ENCODE peak calls at places on chromosomes 13 and 19, in seven cellular contexts. F is CD8-positive, alpha-beta T cell; R is neural progenitor cell; A is cardiac muscle cell; L is mucosa of descending colon; H is heart left ventricle; S is tibial nerve. O is an unnamed sample.

GRCh38 chr19:33450689-33451088 is 70.9 kb downstream of the PEPD start:
- DNase-seq in F (no peak), R (no peak), A (no peak), L (no peak), H (no peak), S (no peak), O (no peak)

GRCh38 chr19:20333508-20333907 is 166.5 kb downstream of the ZNF486 start:
- DNase-seq in F (no peak), R (no peak), A (no peak), L (no peak), H (no peak), S (no peak), O (no peak)

GRCh38 chr19:28349604-28350003 is 863.3 kb downstream of the UQCRFS1 start:
- DNase-seq in F (no peak), R (no peak), A (no peak), L (no peak), H (no peak), S (no peak), O (no peak)

GRCh38 chr13:29923554-29924481 is 73.4 kb upstream of the UBL3 start:
- DNase-seq in F (peak; percentile 63), R (peak; percentile 58), A (peak; percentile 41), L (peak; percentile 89), H (peak; percentile 40), S (peak; percentile 36), O (peak; percentile 91)

GRCh38 chr13:52348983-52349780 is 56.8 kb downstream of the THSD1 start:
- DNase-seq in F (no peak), R (no peak), A (no peak), L (no peak), H (no peak), S (no peak), O (no peak)

GRCh38 chr19:45601524-45602522 is at the start of gene GPR4:
- DNase-seq in F (no peak), R (peak; percentile 81), A (peak; percentile 66), L (no peak), H (peak; percentile 57), S (no peak), O (no peak)

GRCh38 chr19:31110331-31110730 is 238.9 kb downstream of the TSHZ3 start:
- DNase-seq in F (no peak), R (peak; percentile 61), A (peak; percentile 41), L (no peak), H (no peak), S (no peak), O (no peak)

GRCh38 chr19:18286973-18287635 is 5.7 kb upstream of the JUND start:
- DNase-seq in F (no peak), R (peak; percentile 70), A (no peak), L (no peak), H (no peak), S (no peak), O (no peak)

GRCh38 chr13:26473571-26474230 is 83.8 kb upstream of the WASF3 start:
- DNase-seq in F (no peak), R (no peak), A (no peak), L (no peak), H (no peak), S (no peak), O (no peak)

GRCh38 chr13:111503905-111504695 is 183.7 kb downstream of the TEX29 start:
- DNase-seq in F (no peak), R (no peak), A (no peak), L (no peak), H (no peak), S (no peak), O (no peak)

GRCh38 chr13:95319551-95320274 is 18.5 kb upstream of the ABCC4 start:
- DNase-seq in F (no peak), R (no peak), A (no peak), L (no peak), H (no peak), S (no peak), O (no peak)

GRCh38 chr19:17555929-17556813 is 722 bp downstream of the COLGALT1 start:
- DNase-seq in F (peak; percentile 16), R (peak; percentile 55), A (peak; percentile 44), L (peak; percentile 88), H (peak; percentile 68), S (no peak), O (peak; percentile 55)

GRCh38 chr13:80132741-80133601 is 208.0 kb downstream of the SPRY2 start:
- DNase-seq in F (no peak), R (peak; percentile 31), A (peak; percentile 79), L (peak; percentile 79), H (peak; percentile 69), S (peak; percentile 13), O (no peak)

GRCh38 chr19:13034636-13035035 is 39.4 kb downstream of the NFIX start:
- DNase-seq in F (no peak), R (no peak), A (no peak), L (no peak), H (no peak), S (no peak), O (no peak)

GRCh38 chr19:13032837-13033236 is 37.6 kb downstream of the NFIX start:
- DNase-seq in F (no peak), R (no peak), A (no peak), L (no peak), H (no peak), S (no peak), O (no peak)

GRCh38 chr19:13031917-13032623 is 36.8 kb downstream of the NFIX start:
- DNase-seq in F (no peak), R (peak; percentile 81), A (no peak), L (no peak), H (no peak), S (no peak), O (no peak)

GRCh38 chr19:13033819-13034611 is 38.7 kb downstream of the NFIX start:
- DNase-seq in F (peak; percentile 56), R (peak; percentile 69), A (peak; percentile 41), L (peak; percentile 80), H (peak; percentile 83), S (no peak), O (peak; percentile 87)

DNA sequence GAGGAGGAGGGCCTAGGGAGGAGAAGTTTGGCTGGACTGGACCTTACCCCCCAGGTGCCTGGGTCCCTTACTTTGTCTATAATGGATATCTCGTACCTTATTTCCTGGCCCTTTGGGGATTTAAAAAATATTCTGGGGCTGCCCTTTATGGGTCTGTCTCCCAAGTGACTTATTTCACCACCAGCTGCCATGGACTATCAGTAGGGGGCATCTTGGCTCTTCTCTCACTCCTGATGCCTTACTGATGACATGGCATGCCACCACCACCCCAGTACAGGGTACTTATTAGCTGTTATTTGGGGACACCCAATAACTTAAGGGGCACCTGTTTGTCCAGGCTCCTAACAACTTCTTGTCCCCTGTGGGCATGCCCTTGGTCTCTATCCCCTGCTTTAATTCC is 38.0 kb downstream of the NFIX start:
- DNase-seq in F (no peak), R (no peak), A (no peak), L (no peak), H (no peak), S (no peak), O (no peak)
- TF ChIP-seq CTCF in F (no peak), R (peak; percentile 7), A (peak; percentile 25), L (no peak), H (peak; percentile 20), S (no peak), O (no peak)

GRCh38 chr19:38849746-38850230 is at the start of gene HNRNPL:
- DNase-seq in F (peak; percentile 99), R (no peak), A (no peak), L (peak; percentile 99), H (peak; percentile 99), S (no peak), O (no peak)

GRCh38 chr19:38852231-38853044 is 2.7 kb upstream of the HNRNPL start:
- DNase-seq in F (peak; percentile 70), R (peak; percentile 60), A (no peak), L (peak; percentile 83), H (peak; percentile 72), S (peak; percentile 46), O (peak; percentile 74)

GRCh38 chr19:38850231-38850975 is 617 bp upstream of the HNRNPL start:
- DNase-seq in F (peak; percentile 98), R (peak; percentile 100), A (peak; percentile 100), L (peak; percentile 99), H (peak; percentile 100), S (peak; percentile 100), O (peak; percentile 100)

GRCh38 chr19:38851622-38852230 is 1.9 kb upstream of the HNRNPL start:
- DNase-seq in F (peak; percentile 89), R (peak; percentile 96), A (peak; percentile 96), L (peak; percentile 97), H (peak; percentile 96), S (peak; percentile 93), O (peak; percentile 98)

DNA sequence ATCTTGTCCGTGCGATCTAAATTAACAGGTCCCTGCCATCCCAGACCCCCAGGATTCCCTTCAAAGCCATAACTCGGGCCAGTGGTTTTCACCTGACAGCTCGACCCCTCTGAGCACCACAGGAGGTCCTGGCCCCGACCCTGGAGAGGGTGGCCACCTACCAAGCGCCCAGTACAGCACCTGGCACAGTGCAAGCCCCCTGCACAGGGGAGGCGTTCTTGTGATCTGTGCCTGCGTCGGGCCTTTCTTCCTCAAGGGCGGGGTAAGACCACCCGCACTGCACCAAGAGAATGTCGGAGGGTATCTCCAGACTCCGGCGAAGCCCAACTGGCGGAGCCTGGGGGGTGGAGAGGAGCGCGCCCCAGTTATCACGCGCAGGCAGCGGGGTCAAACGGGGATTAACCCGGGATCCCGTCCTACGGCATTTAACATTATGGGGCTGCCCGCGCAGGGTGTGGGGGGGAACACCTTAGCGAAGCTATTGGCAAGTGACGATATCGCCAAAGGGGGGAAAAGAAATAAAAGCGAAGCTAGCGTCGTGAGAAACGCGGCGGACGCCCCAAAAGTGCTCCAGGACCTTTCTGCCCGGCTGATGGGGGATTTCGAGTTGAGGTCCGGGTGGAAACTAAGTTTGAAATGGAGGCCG is 1.3 kb upstream of the HNRNPL start:
- DNase-seq in F (peak; percentile 39), R (peak; percentile 80), A (no peak), L (peak; percentile 81), H (no peak), S (no peak), O (peak; percentile 68)
- H3K4me1 ChIP-seq in F (peaks cover 43% of the 10 kb centered on the region), R (peaks cover 21% of the 10 kb centered on the region), A (peaks cover 16% of the 10 kb centered on the region), L (peaks cover 26% of the 10 kb centered on the region), H (peaks cover 46% of the 10 kb centered on the region), S (peaks cover 45% of the 10 kb centered on the region), O (peaks cover 26% of the 10 kb centered on the region)

GRCh38 chr13:33544308-33544707 is 258.8 kb upstream of the STARD13 start:
- DNase-seq in F (no peak), R (no peak), A (no peak), L (no peak), H (no peak), S (no peak), O (no peak)
- H3K4me3 ChIP-seq in F (no peak overlapping the region), R (peak overlapping the region; percentile 66), A (no peak overlapping the region), L (no peak overlapping the region), H (no peak overlapping the region), S (no peak overlapping the region), O (no peak overlapping the region)

DNA sequence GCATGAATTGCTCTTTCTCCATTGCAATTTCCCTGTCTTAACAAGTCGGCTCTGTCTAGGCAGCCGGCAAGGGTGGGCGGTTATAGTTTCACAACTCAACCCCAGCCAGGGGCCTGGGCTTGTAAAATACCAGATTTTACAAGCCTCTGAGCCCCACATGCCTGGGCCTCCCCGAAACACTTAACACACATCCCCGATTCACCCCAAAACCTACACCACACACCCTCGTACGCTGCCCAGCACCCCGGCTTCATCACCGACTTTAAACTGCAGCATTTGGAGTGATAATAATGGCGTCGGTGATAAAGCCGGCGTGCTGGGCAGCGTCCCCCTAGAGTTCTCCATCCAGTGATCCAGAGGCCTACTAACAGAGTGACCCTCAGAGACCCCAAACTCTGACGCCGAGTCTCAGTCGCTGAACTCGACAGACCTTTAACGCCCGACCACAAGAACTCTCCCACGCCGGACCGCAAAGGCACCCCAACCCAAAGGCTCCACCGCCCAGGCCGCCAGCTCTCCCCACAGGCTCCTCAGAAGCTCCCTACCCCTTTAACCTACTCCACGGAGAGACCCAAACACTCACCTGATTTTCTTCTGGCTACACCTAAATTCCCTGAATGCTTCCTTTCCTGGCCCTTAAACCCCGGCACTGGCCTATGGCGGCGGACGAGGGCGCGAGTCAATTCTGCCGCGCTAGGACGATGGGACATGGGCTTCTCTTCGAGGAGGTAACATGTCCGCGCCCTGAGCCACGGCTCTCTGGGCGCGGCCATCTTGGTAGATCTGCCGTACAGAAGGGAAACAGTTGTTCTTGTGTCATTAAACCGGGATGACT is at the start of gene ZNF649:
- DNase-seq in F (peak; percentile 82), R (peak; percentile 95), A (peak; percentile 91), L (peak; percentile 86), H (peak; percentile 86), S (peak; percentile 60), O (peak; percentile 90)
- TF ChIP-seq CTCF in F (no peak), R (no peak), A (peak; percentile 17), L (no peak), H (no peak), S (no peak), O (no peak)

O was measured in Peyer's patch.